ENCODE peak calls at places on chromosome 22, in five cellular contexts. W is HFFc6, Q is thoracic aorta, J is lower leg skin, S is glutamatergic neuron. U is an unnamed sample.

GRCh38 chr22:43897751-43898261 is 6.0 kb upstream of the PNPLA5 start:
- DNase-seq in W (peak), Q (no peak), J (no peak), S (no peak), U (no peak)

GRCh38 chr22:42803454-42803853 is 53.6 kb downstream of the ARFGAP3 start:
- DNase-seq in W (no peak), Q (no peak), J (no peak), S (peak), U (no peak)

GRCh38 chr22:39724390-39724789 is 153.8 kb downstream of the CACNA1I start:
- DNase-seq in W (no peak), Q (no peak), J (no peak), S (no peak), U (no peak)

GRCh38 chr22:44331881-44332714 is 19.3 kb upstream of the SHISAL1 start:
- DNase-seq in W (no peak), Q (no peak), J (no peak), S (peak), U (no peak)

GRCh38 chr22:41369089-41369745 is 12.5 kb upstream of the TEF start:
- DNase-seq in W (no peak), Q (no peak), J (no peak), S (peak), U (no peak)

GRCh38 chr22:47422736-47423135 is 660.3 kb downstream of the TBC1D22A start:
- DNase-seq in W (no peak), Q (no peak), J (no peak), S (no peak), U (no peak)

GRCh38 chr22:40716116-40716515 is 36.8 kb downstream of the MCHR1 start:
- DNase-seq in W (peak), Q (no peak), J (no peak), S (no peak), U (no peak)

GRCh38 chr22:31349960-31350359 is 3.8 kb upstream of the PATZ1 start:
- DNase-seq in W (no peak), Q (no peak), J (no peak), S (no peak), U (no peak)

GRCh38 chr22:41180926-41181325 is 24.2 kb upstream of the L3MBTL2 start:
- DNase-seq in W (no peak), Q (no peak), J (no peak), S (no peak), U (no peak)

GRCh38 chr22:42920101-42920820 is 63.2 kb upstream of the ARFGAP3 start:
- DNase-seq in W (peak), Q (no peak), J (no peak), S (no peak), U (no peak)

GRCh38 chr22:48410536-48410935 is 1417.1 kb downstream of the BRD1 start:
- DNase-seq in W (no peak), Q (no peak), J (no peak), S (no peak), U (no peak)

GRCh38 chr22:41613456-41613855 is 7.4 kb downstream of the DESI1 start:
- DNase-seq in W (no peak), Q (no peak), J (no peak), S (no peak), U (no peak)

GRCh38 chr22:47328550-47329243 is 566.2 kb downstream of the TBC1D22A start:
- DNase-seq in W (peak), Q (no peak), J (no peak), S (no peak), U (no peak)

GRCh38 chr22:20741634-20742581 is 32.0 kb upstream of the SERPIND1 start:
- DNase-seq in W (peak), Q (no peak), J (no peak), S (peak), U (peak)

GRCh38 chr22:39090426-39091064 is 6.5 kb upstream of the APOBEC3H start:
- DNase-seq in W (no peak), Q (no peak), J (no peak), S (no peak), U (no peak)

GRCh38 chr22:40758390-40758789 is 60.8 kb downstream of the SLC25A17 start:
- DNase-seq in W (no peak), Q (no peak), J (no peak), S (no peak), U (no peak)

GRCh38 chr22:42300286-42301071 is 30.0 kb upstream of the TCF20 start:
- DNase-seq in W (no peak), Q (no peak), J (no peak), S (no peak), U (peak)

GRCh38 chr22:35812600-35812999 is 94.9 kb downstream of the APOL5 start:
- DNase-seq in W (no peak), Q (no peak), J (no peak), S (no peak), U (no peak)

GRCh38 chr22:31278643-31279326 is 13.5 kb downstream of the PIK3IP1 start:
- DNase-seq in W (no peak), Q (no peak), J (no peak), S (no peak), U (no peak)

GRCh38 chr22:48957987-48958321 is 869.7 kb downstream of the BRD1 start:
- DNase-seq in W (no peak), Q (no peak), J (peak), S (no peak), U (no peak)

GRCh38 chr22:49317369-49317768 is 510.3 kb downstream of the BRD1 start:
- DNase-seq in W (no peak), Q (no peak), J (no peak), S (no peak), U (no peak)

GRCh38 chr22:20174785-20175596 is 24.1 kb upstream of the CCDC188 start:
- DNase-seq in W (no peak), Q (no peak), J (no peak), S (peak), U (no peak)

GRCh38 chr22:49666146-49666809 is 161.4 kb downstream of the BRD1 start:
- DNase-seq in W (no peak), Q (no peak), J (no peak), S (no peak), U (no peak)

GRCh38 chr22:31343235-31344191 is 2.6 kb downstream of the PATZ1 start:
- DNase-seq in W (no peak), Q (no peak), J (no peak), S (peak), U (peak)

GRCh38 chr22:44889233-44889878 is 120.4 kb downstream of the PHF21B start:
- DNase-seq in W (no peak), Q (no peak), J (no peak), S (no peak), U (peak)

GRCh38 chr22:39960791-39961746 is 872 bp downstream of the TMA7B start:
- DNase-seq in W (peak), Q (no peak), J (no peak), S (no peak), U (peak)

GRCh38 chr22:24554316-24555159 is at the start of gene GUCD1:
- DNase-seq in W (peak), Q (no peak), J (peak), S (no peak), U (no peak)

GRCh38 chr22:49305215-49305965 is 522.3 kb downstream of the BRD1 start:
- DNase-seq in W (no peak), Q (no peak), J (peak), S (peak), U (peak)

GRCh38 chr22:17954200-17954859 is 70.0 kb downstream of the MICAL3 start:
- DNase-seq in W (no peak), Q (no peak), J (no peak), S (no peak), U (no peak)

GRCh38 chr22:50699754-50700386 is 27.2 kb downstream of the SHANK3 start:
- DNase-seq in W (no peak), Q (no peak), J (no peak), S (peak), U (no peak)
- TF ChIP-seq CTCF in W (peak), Q (no peak), J (no peak), S (no peak), U (no peak)

GRCh38 chr22:22109693-22110466 is 127.3 kb upstream of the TOP3B start:
- DNase-seq in W (no peak), Q (no peak), J (no peak), S (no peak), U (no peak)
- TF ChIP-seq CTCF in W (peak), Q (no peak), J (no peak), S (peak), U (peak)

DNA sequence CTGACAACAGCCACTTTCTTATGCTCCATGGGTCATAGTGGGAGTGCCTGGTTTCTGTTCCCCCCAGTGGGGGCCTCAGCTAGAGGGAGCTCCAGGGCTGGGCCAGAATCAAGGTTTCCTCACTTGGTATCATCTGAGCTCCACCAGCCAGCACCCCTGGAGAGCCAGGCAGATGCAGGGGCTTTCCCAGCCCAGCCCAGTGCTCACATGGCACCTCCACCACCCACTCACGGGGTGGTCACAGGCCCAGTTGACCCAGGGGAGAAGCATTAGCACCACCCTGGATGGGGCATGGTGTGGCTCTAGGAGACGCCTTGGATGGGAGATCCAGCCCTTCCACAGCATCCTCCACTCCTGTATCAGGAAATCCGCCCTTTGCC is 24.1 kb upstream of the WNT7B start:
- DNase-seq in W (no peak), Q (no peak), J (no peak), S (no peak), U (no peak)
- TF ChIP-seq CTCF in W (peak), Q (no peak), J (no peak), S (no peak), U (no peak)

GRCh38 chr22:36873614-36874308 is 13.0 kb downstream of the NCF4 start:
- DNase-seq in W (peak), Q (no peak), J (no peak), S (peak), U (peak)
- TF ChIP-seq CTCF in W (peak), Q (no peak), J (no peak), S (no peak), U (peak)

GRCh38 chr22:37634505-37635002 is 4.9 kb upstream of the SH3BP1 start:
- DNase-seq in W (no peak), Q (no peak), J (no peak), S (no peak), U (no peak)
- TF ChIP-seq CTCF in W (peak), Q (no peak), J (no peak), S (peak), U (peak)

DNA sequence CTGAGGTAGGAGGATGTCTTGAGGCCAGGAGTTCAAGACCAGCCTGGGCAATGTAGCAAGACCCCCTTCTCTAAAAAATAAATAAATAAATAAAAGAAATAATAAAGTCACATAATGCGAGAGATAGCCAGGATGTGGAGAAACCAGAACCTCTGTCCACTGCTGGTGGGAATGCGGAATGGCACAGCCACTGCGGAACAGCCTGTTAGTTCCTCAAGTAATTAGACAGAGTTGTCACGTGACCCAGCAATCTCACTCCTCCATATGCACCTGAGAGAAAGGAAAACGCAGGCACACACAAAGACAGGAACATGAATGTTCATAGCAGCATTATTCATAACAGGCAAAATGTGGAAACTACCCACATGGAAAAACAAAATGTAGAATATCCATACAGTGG is 27.5 kb downstream of the LIF start:
- DNase-seq in W (no peak), Q (no peak), J (no peak), S (no peak), U (no peak)
- TF ChIP-seq CTCF in W (peak), Q (no peak), J (no peak), S (no peak), U (no peak)